ENCODE peak calls at places on chromosome 21, in five cellular contexts. Z, U, A, B and P are unnamed samples.
A peak's percentile ranks its signal among the peaks of the same experiment; 100 is the strongest.

GRCh38 chr21:37130971-37131370 is 57.9 kb downstream of the TTC3 start:
- DNase-seq in U (no peak), Z (no peak), A (no peak), B (no peak), P (no peak)

GRCh38 chr21:38798481-38798882 is 7.2 kb upstream of the ETS2 start:
- DNase-seq in B (no peak), Z (peak; percentile 40), U (peak; percentile 85), A (no peak), P (peak; percentile 52)

GRCh38 chr21:15062566-15062965 is 2.2 kb downstream of the NRIP1 start:
- DNase-seq in U (no peak), Z (no peak), B (no peak), A (no peak), P (no peak)

GRCh38 chr21:36753556-36753955 is 54.6 kb downstream of the SIM2 start:
- DNase-seq in Z (no peak), A (no peak), U (no peak), B (no peak), P (no peak)

GRCh38 chr21:27315373-27315772 is 348.5 kb upstream of the ADAMTS5 start:
- DNase-seq in B (no peak), U (no peak), Z (no peak), A (no peak), P (no peak)

GRCh38 chr21:37821791-37822450 is 94.3 kb downstream of the KCNJ6 start:
- DNase-seq in U (no peak), Z (no peak), B (no peak), A (no peak), P (no peak)

GRCh38 chr21:35229290-35229689 is 180.2 kb upstream of the RUNX1 start:
- DNase-seq in Z (no peak), A (no peak), U (no peak), B (no peak), P (no peak)

GRCh38 chr21:38679531-38679930 is 126.2 kb upstream of the ETS2 start:
- DNase-seq in Z (no peak), U (no peak), A (no peak), B (peak; percentile 9), P (no peak)

GRCh38 chr21:16420086-16420724 is 690.4 kb downstream of the USP25 start:
- DNase-seq in B (no peak), U (no peak), A (peak; percentile 9), Z (peak; percentile 7), P (peak; percentile 62)

GRCh38 chr21:14533555-14534400 is 12.3 kb downstream of the SAMSN1 start:
- DNase-seq in B (peak; percentile 56), Z (no peak), U (no peak), A (no peak), P (no peak)

GRCh38 chr21:34967509-34968289 is 81.4 kb downstream of the RUNX1 start:
- DNase-seq in Z (no peak), A (peak; percentile 42), U (peak; percentile 61), B (no peak), P (no peak)

GRCh38 chr21:38181101-38181500 is 75.7 kb upstream of the KCNJ15 start:
- DNase-seq in A (no peak), B (no peak), Z (no peak), U (no peak), P (no peak)

DNA sequence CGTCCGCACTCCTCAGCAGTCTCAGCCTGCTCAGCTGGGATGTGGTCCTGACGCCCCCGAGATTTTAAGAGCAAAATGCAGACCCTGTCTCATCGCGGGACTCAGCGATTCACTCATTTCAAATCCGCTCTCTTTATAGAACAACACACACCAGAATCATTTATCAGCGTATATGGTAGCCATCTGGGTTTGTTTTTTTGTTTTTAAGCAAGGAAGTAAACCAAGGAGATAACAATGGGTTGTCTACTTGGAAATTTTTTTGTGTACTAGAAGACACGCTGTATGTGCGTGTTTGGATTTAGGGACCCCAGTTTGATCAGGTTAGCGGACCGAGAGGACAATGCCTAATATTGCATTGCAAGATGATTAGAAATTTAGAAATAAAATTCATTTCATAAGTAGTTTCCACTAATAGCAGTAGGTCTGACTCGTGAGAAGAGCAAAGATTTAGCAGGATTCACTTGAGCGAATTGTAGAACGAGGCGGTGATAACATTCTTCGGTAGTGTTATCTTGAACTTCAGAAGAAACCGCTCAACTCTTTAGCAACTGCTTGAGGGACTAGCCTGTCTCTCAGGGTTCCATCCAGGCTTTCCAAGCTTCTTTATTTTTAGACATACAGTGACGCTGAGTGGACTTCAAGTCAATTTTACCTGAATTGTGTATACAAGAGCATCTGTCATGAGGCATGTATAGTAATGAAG is 1.3 kb downstream of the GABPA start:
- DNase-seq in Z (no peak), A (peak; percentile 21), U (peak; percentile 48), B (no peak), P (no peak)
- TF ChIP-seq FOXM1 in Z (no peak), A (no peak), U (no peak), B (no peak), P (no peak)

GRCh38 chr21:46229923-46230260 is 1.3 kb upstream of the LSS start:
- DNase-seq in U (no peak), B (no peak), A (no peak), Z (no peak), P (no peak)

GRCh38 chr21:46227811-46228344 is 696 bp downstream of the LSS start:
- DNase-seq in A (no peak), U (no peak), Z (no peak), B (no peak), P (no peak)

GRCh38 chr21:46226920-46227599 is 1.5 kb downstream of the LSS start:
- DNase-seq in A (no peak), B (peak; percentile 51), U (no peak), Z (no peak), P (no peak)

GRCh38 chr21:46228345-46229051 is at the start of gene LSS:
- DNase-seq in B (peak; percentile 83), Z (peak; percentile 97), A (peak; percentile 95), U (peak; percentile 99), P (peak; percentile 99)

GRCh38 chr21:46229133-46229922 is 754 bp upstream of the LSS start:
- DNase-seq in U (peak; percentile 74), A (peak; percentile 37), B (no peak), Z (peak; percentile 86), P (peak; percentile 60)
- TF ChIP-seq FOXM1 in U (no peak), A (no peak), B (no peak), Z (no peak), P (no peak)

GRCh38 chr21:42980959-42981523 is 6.7 kb downstream of the PKNOX1 start:
- DNase-seq in A (no peak), U (no peak), Z (no peak), B (no peak), P (no peak)

GRCh38 chr21:42983102-42983501 is 8.7 kb downstream of the PKNOX1 start:
- DNase-seq in U (no peak), Z (no peak), A (no peak), B (no peak), P (no peak)

GRCh38 chr21:42981862-42982261 is 7.5 kb downstream of the PKNOX1 start:
- DNase-seq in Z (no peak), B (no peak), A (no peak), U (no peak), P (no peak)

GRCh38 chr21:42983869-42984268 is 9.5 kb downstream of the PKNOX1 start:
- DNase-seq in Z (no peak), U (no peak), B (no peak), A (no peak), P (no peak)

DNA sequence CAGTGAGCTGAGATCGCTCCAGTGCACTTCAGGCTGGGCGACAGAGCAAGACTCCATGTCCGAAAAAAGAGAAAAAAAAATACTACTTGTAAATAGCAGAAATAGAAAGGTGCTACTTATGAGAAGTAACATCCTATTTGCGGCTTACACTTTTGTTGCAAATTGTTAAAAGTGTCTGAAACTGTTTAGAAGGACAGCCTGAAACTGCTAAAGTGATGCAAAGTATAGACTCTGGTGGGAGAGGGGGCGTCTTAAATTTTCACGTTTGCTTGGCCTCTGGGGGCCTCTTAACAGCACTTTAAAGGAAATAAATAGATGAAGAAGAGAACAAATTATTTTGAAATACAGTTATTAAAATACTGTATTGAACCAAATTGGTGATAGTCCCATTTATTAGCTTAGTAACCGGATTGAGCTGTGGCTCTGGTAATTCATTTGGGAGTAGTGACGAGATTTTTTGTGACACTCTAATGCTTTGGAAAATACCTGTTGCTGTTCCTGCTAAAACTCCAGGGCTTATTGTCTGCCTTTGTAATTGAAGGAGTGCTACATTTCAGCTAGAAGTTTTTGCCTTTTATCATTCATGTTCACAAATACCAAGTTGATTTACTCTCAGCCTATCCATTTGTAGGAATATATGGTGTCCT is 6.1 kb downstream of the PKNOX1 start:
- DNase-seq in B (no peak), U (no peak), A (no peak), Z (no peak), P (no peak)
- TF ChIP-seq FOXM1 in B (no peak), U (no peak), A (no peak), Z (no peak), P (no peak)

GRCh38 chr21:41393876-41394465 is 32.1 kb upstream of the MX1 start:
- DNase-seq in U (no peak), Z (no peak), A (no peak), B (no peak), P (no peak)
- TF ChIP-seq FOXM1 in U (no peak), Z (no peak), A (no peak), B (no peak), P (no peak)

DNA sequence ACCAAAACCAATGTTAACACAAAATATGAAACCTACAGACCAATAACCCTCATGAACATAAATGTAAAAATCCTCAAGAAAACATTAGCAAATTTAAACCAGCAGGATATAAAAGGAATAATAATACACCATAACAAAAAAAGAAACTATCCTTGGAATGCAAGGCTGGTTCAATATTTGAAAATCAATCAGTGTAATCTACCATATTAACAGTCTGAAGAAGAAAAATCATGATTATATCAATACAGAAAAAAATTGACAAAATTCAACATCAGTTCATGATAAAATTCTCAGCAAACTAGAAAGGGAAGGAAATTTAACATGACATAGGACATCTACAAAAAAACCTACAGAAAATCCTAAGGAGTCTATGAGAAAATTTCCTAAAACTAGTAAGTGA is 19.8 kb downstream of the PRMT2 start:
- DNase-seq in Z (no peak), B (no peak), U (no peak), A (no peak), P (no peak)
- TF ChIP-seq FOXM1 in Z (no peak), B (no peak), U (no peak), A (no peak), P (no peak)

GRCh38 chr21:43778469-43779335 is 2.6 kb upstream of the CSTB start:
- DNase-seq in A (no peak), Z (no peak), U (peak; percentile 47), B (no peak), P (no peak)
- TF ChIP-seq FOXM1 in A (no peak), Z (no peak), U (no peak), B (no peak), P (no peak)

GRCh38 chr21:33587792-33588484 is 546 bp downstream of the DONSON start:
- DNase-seq in U (peak; percentile 57), A (no peak), Z (no peak), B (no peak), P (peak; percentile 34)
- TF ChIP-seq FOXM1 in U (no peak), A (no peak), Z (no peak), B (no peak), P (no peak)

GRCh38 chr21:42118121-42118795 is 47.1 kb downstream of the UMODL1 start:
- DNase-seq in A (no peak), U (no peak), B (no peak), Z (no peak), P (no peak)
- TF ChIP-seq FOXM1 in A (no peak), U (no peak), B (no peak), Z (no peak), P (no peak)